ENCODE peak calls at places on chromosomes 1 and 21, in eight cellular contexts. L is heart right ventricle; M is MCF 10A; Z is RPMI7951; D is CD8-positive, alpha-beta memory T cell; H is activated naive CD4-positive, alpha-beta T cell treated with anti-CD3 and anti-CD28 coated beads for 36 hours; S is glutamatergic neuron; F is dermis microvascular lymphatic vessel endothelial cell. U is an unnamed sample.

GRCh38 chr21:45074818-45075605 is 632 bp downstream of the ADARB1 start:
- DNase-seq in H (peak), Z (peak), M (peak), F (no peak), L (no peak), D (no peak), S (peak), U (no peak)

GRCh38 chr1:41666991-41667631 is 182.6 kb upstream of the EDN2 start:
- DNase-seq in D (peak), S (no peak), F (no peak), L (no peak), M (peak), H (peak), Z (no peak), U (peak)

GRCh38 chr1:221602866-221603265 is 139.0 kb downstream of the DUSP10 start:
- DNase-seq in Z (peak), L (no peak), H (no peak), D (no peak), F (no peak), M (peak), S (no peak), U (no peak)

GRCh38 chr1:243407284-243408018 is 151.6 kb downstream of the SDCCAG8 start:
- DNase-seq in M (peak), S (no peak), H (no peak), L (no peak), Z (peak), F (no peak), D (no peak), U (no peak)

GRCh38 chr1:7587726-7588456 is 183.2 kb upstream of the VAMP3 start:
- DNase-seq in Z (no peak), D (no peak), M (no peak), F (no peak), S (no peak), L (no peak), H (no peak), U (no peak)

GRCh38 chr1:168696125-168696524 is 32.9 kb downstream of the DPT start:
- DNase-seq in S (no peak), L (no peak), F (no peak), H (no peak), Z (no peak), D (no peak), M (no peak), U (no peak)

GRCh38 chr1:3971981-3972380 is 71.9 kb upstream of the C1orf174 start:
- DNase-seq in L (no peak), H (no peak), D (no peak), S (no peak), F (no peak), Z (no peak), M (no peak), U (no peak)

GRCh38 chr1:60227581-60228252 is 154.1 kb upstream of the C1orf87 start:
- DNase-seq in H (no peak), Z (peak), S (no peak), F (no peak), L (no peak), M (peak), D (no peak), U (no peak)

GRCh38 chr1:61083014-61083798 is 845 bp downstream of the NFIA start:
- DNase-seq in F (no peak), M (peak), L (peak), S (peak), H (peak), Z (peak), D (peak), U (no peak)

U was measured in B cell.